ENCODE peak calls at places on chromosomes 13 and 19, in seven cellular contexts. One of them, this sample, is unnamed.

GRCh38 chr13:102769679-102770078 is 3.9 kb downstream of the TEX30 start:
- DNase-seq in stimulated activated CD4-positive, alpha-beta T cell treated with anti-CD3 and anti-CD28 coated beads, Interleukin-2, amount 100 ng/mL, for 48 hours: no peak
- DNase-seq in activated naive CD8-positive, alpha-beta T cell treated with anti-CD3 and anti-CD28 coated beads, Interleukin-2, amount 50 U/mL, for 24 hours: no peak
- DNase-seq in NCI-H2029 treated with DMSO at 0.1 percent for 48 hours: no peak
- DNase-seq in pancreas: no peak
- DNase-seq in A549: no peak
- DNase-seq in stimulated activated CD8-positive, alpha-beta memory T cell treated with anti-CD3 and anti-CD28 coated beads, Interleukin-12 subunit alpha, Interleukin-12 subunit beta, amount 100 ng/mL, for 4 hours: no peak
- DNase-seq in this sample: no peak

GRCh38 chr19:5260381-5260967 is 80.1 kb downstream of the PTPRS start:
- DNase-seq in stimulated activated CD4-positive, alpha-beta T cell treated with anti-CD3 and anti-CD28 coated beads, Interleukin-2, amount 100 ng/mL, for 48 hours: no peak
- DNase-seq in activated naive CD8-positive, alpha-beta T cell treated with anti-CD3 and anti-CD28 coated beads, Interleukin-2, amount 50 U/mL, for 24 hours: no peak
- DNase-seq in NCI-H2029 treated with DMSO at 0.1 percent for 48 hours: no peak
- DNase-seq in pancreas: no peak
- DNase-seq in A549: no peak
- DNase-seq in stimulated activated CD8-positive, alpha-beta memory T cell treated with anti-CD3 and anti-CD28 coated beads, Interleukin-12 subunit alpha, Interleukin-12 subunit beta, amount 100 ng/mL, for 4 hours: no peak
- DNase-seq in this sample: no peak

GRCh38 chr13:48437381-48437780 is 24.5 kb upstream of the LPAR6 start:
- DNase-seq in stimulated activated CD4-positive, alpha-beta T cell treated with anti-CD3 and anti-CD28 coated beads, Interleukin-2, amount 100 ng/mL, for 48 hours: no peak
- DNase-seq in activated naive CD8-positive, alpha-beta T cell treated with anti-CD3 and anti-CD28 coated beads, Interleukin-2, amount 50 U/mL, for 24 hours: no peak
- DNase-seq in NCI-H2029 treated with DMSO at 0.1 percent for 48 hours: no peak
- DNase-seq in pancreas: no peak
- DNase-seq in A549: no peak
- DNase-seq in stimulated activated CD8-positive, alpha-beta memory T cell treated with anti-CD3 and anti-CD28 coated beads, Interleukin-12 subunit alpha, Interleukin-12 subunit beta, amount 100 ng/mL, for 4 hours: no peak
- DNase-seq in this sample: no peak

GRCh38 chr19:18339703-18340102 is 695 bp upstream of the PGPEP1 start:
- DNase-seq in stimulated activated CD4-positive, alpha-beta T cell treated with anti-CD3 and anti-CD28 coated beads, Interleukin-2, amount 100 ng/mL, for 48 hours: no peak
- DNase-seq in activated naive CD8-positive, alpha-beta T cell treated with anti-CD3 and anti-CD28 coated beads, Interleukin-2, amount 50 U/mL, for 24 hours: no peak
- DNase-seq in NCI-H2029 treated with DMSO at 0.1 percent for 48 hours: no peak
- DNase-seq in pancreas: no peak
- DNase-seq in A549: peak
- DNase-seq in stimulated activated CD8-positive, alpha-beta memory T cell treated with anti-CD3 and anti-CD28 coated beads, Interleukin-12 subunit alpha, Interleukin-12 subunit beta, amount 100 ng/mL, for 4 hours: no peak
- DNase-seq in this sample: no peak

GRCh38 chr19:17683078-17683477 is 5.1 kb downstream of the UNC13A start:
- DNase-seq in stimulated activated CD4-positive, alpha-beta T cell treated with anti-CD3 and anti-CD28 coated beads, Interleukin-2, amount 100 ng/mL, for 48 hours: no peak
- DNase-seq in activated naive CD8-positive, alpha-beta T cell treated with anti-CD3 and anti-CD28 coated beads, Interleukin-2, amount 50 U/mL, for 24 hours: no peak
- DNase-seq in NCI-H2029 treated with DMSO at 0.1 percent for 48 hours: no peak
- DNase-seq in pancreas: no peak
- DNase-seq in A549: no peak
- DNase-seq in stimulated activated CD8-positive, alpha-beta memory T cell treated with anti-CD3 and anti-CD28 coated beads, Interleukin-12 subunit alpha, Interleukin-12 subunit beta, amount 100 ng/mL, for 4 hours: no peak
- DNase-seq in this sample: no peak

GRCh38 chr13:33611016-33611805 is 206.7 kb upstream of the RFC3 start:
- DNase-seq in stimulated activated CD4-positive, alpha-beta T cell treated with anti-CD3 and anti-CD28 coated beads, Interleukin-2, amount 100 ng/mL, for 48 hours: no peak
- DNase-seq in activated naive CD8-positive, alpha-beta T cell treated with anti-CD3 and anti-CD28 coated beads, Interleukin-2, amount 50 U/mL, for 24 hours: no peak
- DNase-seq in NCI-H2029 treated with DMSO at 0.1 percent for 48 hours: peak
- DNase-seq in pancreas: peak
- DNase-seq in A549: no peak
- DNase-seq in stimulated activated CD8-positive, alpha-beta memory T cell treated with anti-CD3 and anti-CD28 coated beads, Interleukin-12 subunit alpha, Interleukin-12 subunit beta, amount 100 ng/mL, for 4 hours: no peak
- DNase-seq in this sample: no peak

GRCh38 chr19:12867120-12868099 is 13.8 kb downstream of the DNASE2 start:
- DNase-seq in stimulated activated CD4-positive, alpha-beta T cell treated with anti-CD3 and anti-CD28 coated beads, Interleukin-2, amount 100 ng/mL, for 48 hours: peak
- DNase-seq in activated naive CD8-positive, alpha-beta T cell treated with anti-CD3 and anti-CD28 coated beads, Interleukin-2, amount 50 U/mL, for 24 hours: peak
- DNase-seq in NCI-H2029 treated with DMSO at 0.1 percent for 48 hours: peak
- DNase-seq in pancreas: peak
- DNase-seq in A549: no peak
- DNase-seq in stimulated activated CD8-positive, alpha-beta memory T cell treated with anti-CD3 and anti-CD28 coated beads, Interleukin-12 subunit alpha, Interleukin-12 subunit beta, amount 100 ng/mL, for 4 hours: peak
- DNase-seq in this sample: peak

GRCh38 chr19:8444677-8445487 is at the start of gene HNRNPM:
- DNase-seq in stimulated activated CD4-positive, alpha-beta T cell treated with anti-CD3 and anti-CD28 coated beads, Interleukin-2, amount 100 ng/mL, for 48 hours: peak
- DNase-seq in activated naive CD8-positive, alpha-beta T cell treated with anti-CD3 and anti-CD28 coated beads, Interleukin-2, amount 50 U/mL, for 24 hours: peak
- DNase-seq in NCI-H2029 treated with DMSO at 0.1 percent for 48 hours: peak
- DNase-seq in pancreas: peak
- DNase-seq in A549: peak
- DNase-seq in stimulated activated CD8-positive, alpha-beta memory T cell treated with anti-CD3 and anti-CD28 coated beads, Interleukin-12 subunit alpha, Interleukin-12 subunit beta, amount 100 ng/mL, for 4 hours: peak
- DNase-seq in this sample: peak

GRCh38 chr13:101880581-101880980 is 428.1 kb downstream of the ITGBL1 start:
- DNase-seq in stimulated activated CD4-positive, alpha-beta T cell treated with anti-CD3 and anti-CD28 coated beads, Interleukin-2, amount 100 ng/mL, for 48 hours: no peak
- DNase-seq in activated naive CD8-positive, alpha-beta T cell treated with anti-CD3 and anti-CD28 coated beads, Interleukin-2, amount 50 U/mL, for 24 hours: no peak
- DNase-seq in NCI-H2029 treated with DMSO at 0.1 percent for 48 hours: no peak
- DNase-seq in pancreas: no peak
- DNase-seq in A549: no peak
- DNase-seq in stimulated activated CD8-positive, alpha-beta memory T cell treated with anti-CD3 and anti-CD28 coated beads, Interleukin-12 subunit alpha, Interleukin-12 subunit beta, amount 100 ng/mL, for 4 hours: no peak
- DNase-seq in this sample: no peak

GRCh38 chr19:15022752-15023151 is 26.5 kb upstream of the CASP14 start:
- DNase-seq in stimulated activated CD4-positive, alpha-beta T cell treated with anti-CD3 and anti-CD28 coated beads, Interleukin-2, amount 100 ng/mL, for 48 hours: no peak
- DNase-seq in activated naive CD8-positive, alpha-beta T cell treated with anti-CD3 and anti-CD28 coated beads, Interleukin-2, amount 50 U/mL, for 24 hours: no peak
- DNase-seq in NCI-H2029 treated with DMSO at 0.1 percent for 48 hours: no peak
- DNase-seq in pancreas: peak
- DNase-seq in A549: no peak
- DNase-seq in stimulated activated CD8-positive, alpha-beta memory T cell treated with anti-CD3 and anti-CD28 coated beads, Interleukin-12 subunit alpha, Interleukin-12 subunit beta, amount 100 ng/mL, for 4 hours: no peak
- DNase-seq in this sample: no peak

GRCh38 chr13:113029487-113030258 is 60.7 kb downstream of the MCF2L start:
- DNase-seq in stimulated activated CD4-positive, alpha-beta T cell treated with anti-CD3 and anti-CD28 coated beads, Interleukin-2, amount 100 ng/mL, for 48 hours: peak
- DNase-seq in activated naive CD8-positive, alpha-beta T cell treated with anti-CD3 and anti-CD28 coated beads, Interleukin-2, amount 50 U/mL, for 24 hours: peak
- DNase-seq in NCI-H2029 treated with DMSO at 0.1 percent for 48 hours: no peak
- DNase-seq in pancreas: no peak
- DNase-seq in A549: peak
- DNase-seq in stimulated activated CD8-positive, alpha-beta memory T cell treated with anti-CD3 and anti-CD28 coated beads, Interleukin-12 subunit alpha, Interleukin-12 subunit beta, amount 100 ng/mL, for 4 hours: peak
- DNase-seq in this sample: peak

GRCh38 chr13:26476111-26476743 is 81.3 kb upstream of the WASF3 start:
- DNase-seq in stimulated activated CD4-positive, alpha-beta T cell treated with anti-CD3 and anti-CD28 coated beads, Interleukin-2, amount 100 ng/mL, for 48 hours: peak
- DNase-seq in activated naive CD8-positive, alpha-beta T cell treated with anti-CD3 and anti-CD28 coated beads, Interleukin-2, amount 50 U/mL, for 24 hours: peak
- DNase-seq in NCI-H2029 treated with DMSO at 0.1 percent for 48 hours: no peak
- DNase-seq in pancreas: no peak
- DNase-seq in A549: no peak
- DNase-seq in stimulated activated CD8-positive, alpha-beta memory T cell treated with anti-CD3 and anti-CD28 coated beads, Interleukin-12 subunit alpha, Interleukin-12 subunit beta, amount 100 ng/mL, for 4 hours: no peak
- DNase-seq in this sample: no peak

GRCh38 chr19:36009220-36009619 is 607 bp upstream of the SYNE4 start:
- DNase-seq in stimulated activated CD4-positive, alpha-beta T cell treated with anti-CD3 and anti-CD28 coated beads, Interleukin-2, amount 100 ng/mL, for 48 hours: peak
- DNase-seq in activated naive CD8-positive, alpha-beta T cell treated with anti-CD3 and anti-CD28 coated beads, Interleukin-2, amount 50 U/mL, for 24 hours: peak
- DNase-seq in NCI-H2029 treated with DMSO at 0.1 percent for 48 hours: peak
- DNase-seq in pancreas: no peak
- DNase-seq in A549: peak
- DNase-seq in stimulated activated CD8-positive, alpha-beta memory T cell treated with anti-CD3 and anti-CD28 coated beads, Interleukin-12 subunit alpha, Interleukin-12 subunit beta, amount 100 ng/mL, for 4 hours: no peak
- DNase-seq in this sample: no peak

GRCh38 chr19:40322951-40323615 is 25.1 kb downstream of the C19orf47 start:
- DNase-seq in stimulated activated CD4-positive, alpha-beta T cell treated with anti-CD3 and anti-CD28 coated beads, Interleukin-2, amount 100 ng/mL, for 48 hours: no peak
- DNase-seq in activated naive CD8-positive, alpha-beta T cell treated with anti-CD3 and anti-CD28 coated beads, Interleukin-2, amount 50 U/mL, for 24 hours: no peak
- DNase-seq in NCI-H2029 treated with DMSO at 0.1 percent for 48 hours: no peak
- DNase-seq in pancreas: no peak
- DNase-seq in A549: no peak
- DNase-seq in stimulated activated CD8-positive, alpha-beta memory T cell treated with anti-CD3 and anti-CD28 coated beads, Interleukin-12 subunit alpha, Interleukin-12 subunit beta, amount 100 ng/mL, for 4 hours: no peak
- DNase-seq in this sample: no peak

GRCh38 chr13:40406405-40407138 is 259.9 kb downstream of the FOXO1 start:
- DNase-seq in stimulated activated CD4-positive, alpha-beta T cell treated with anti-CD3 and anti-CD28 coated beads, Interleukin-2, amount 100 ng/mL, for 48 hours: no peak
- DNase-seq in activated naive CD8-positive, alpha-beta T cell treated with anti-CD3 and anti-CD28 coated beads, Interleukin-2, amount 50 U/mL, for 24 hours: no peak
- DNase-seq in NCI-H2029 treated with DMSO at 0.1 percent for 48 hours: no peak
- DNase-seq in pancreas: no peak
- DNase-seq in A549: peak
- DNase-seq in stimulated activated CD8-positive, alpha-beta memory T cell treated with anti-CD3 and anti-CD28 coated beads, Interleukin-12 subunit alpha, Interleukin-12 subunit beta, amount 100 ng/mL, for 4 hours: no peak
- DNase-seq in this sample: no peak

GRCh38 chr13:77701305-77701704 is 3.8 kb downstream of the SLAIN1 start:
- DNase-seq in stimulated activated CD4-positive, alpha-beta T cell treated with anti-CD3 and anti-CD28 coated beads, Interleukin-2, amount 100 ng/mL, for 48 hours: no peak
- DNase-seq in activated naive CD8-positive, alpha-beta T cell treated with anti-CD3 and anti-CD28 coated beads, Interleukin-2, amount 50 U/mL, for 24 hours: no peak
- DNase-seq in NCI-H2029 treated with DMSO at 0.1 percent for 48 hours: no peak
- DNase-seq in pancreas: no peak
- DNase-seq in A549: no peak
- DNase-seq in stimulated activated CD8-positive, alpha-beta memory T cell treated with anti-CD3 and anti-CD28 coated beads, Interleukin-12 subunit alpha, Interleukin-12 subunit beta, amount 100 ng/mL, for 4 hours: no peak
- DNase-seq in this sample: no peak

GRCh38 chr19:36745870-36746269 is 26.7 kb downstream of the ZNF850 start:
- DNase-seq in stimulated activated CD4-positive, alpha-beta T cell treated with anti-CD3 and anti-CD28 coated beads, Interleukin-2, amount 100 ng/mL, for 48 hours: no peak
- DNase-seq in activated naive CD8-positive, alpha-beta T cell treated with anti-CD3 and anti-CD28 coated beads, Interleukin-2, amount 50 U/mL, for 24 hours: no peak
- DNase-seq in NCI-H2029 treated with DMSO at 0.1 percent for 48 hours: no peak
- DNase-seq in pancreas: no peak
- DNase-seq in A549: no peak
- DNase-seq in stimulated activated CD8-positive, alpha-beta memory T cell treated with anti-CD3 and anti-CD28 coated beads, Interleukin-12 subunit alpha, Interleukin-12 subunit beta, amount 100 ng/mL, for 4 hours: no peak
- DNase-seq in this sample: no peak

GRCh38 chr19:5183616-5184015 is 157.0 kb downstream of the PTPRS start:
- DNase-seq in stimulated activated CD4-positive, alpha-beta T cell treated with anti-CD3 and anti-CD28 coated beads, Interleukin-2, amount 100 ng/mL, for 48 hours: no peak
- DNase-seq in activated naive CD8-positive, alpha-beta T cell treated with anti-CD3 and anti-CD28 coated beads, Interleukin-2, amount 50 U/mL, for 24 hours: no peak
- DNase-seq in NCI-H2029 treated with DMSO at 0.1 percent for 48 hours: no peak
- DNase-seq in pancreas: no peak
- DNase-seq in A549: no peak
- DNase-seq in stimulated activated CD8-positive, alpha-beta memory T cell treated with anti-CD3 and anti-CD28 coated beads, Interleukin-12 subunit alpha, Interleukin-12 subunit beta, amount 100 ng/mL, for 4 hours: no peak
- DNase-seq in this sample: no peak

GRCh38 chr13:77465595-77466195 is 69.8 kb upstream of the SCEL start:
- DNase-seq in stimulated activated CD4-positive, alpha-beta T cell treated with anti-CD3 and anti-CD28 coated beads, Interleukin-2, amount 100 ng/mL, for 48 hours: no peak
- DNase-seq in activated naive CD8-positive, alpha-beta T cell treated with anti-CD3 and anti-CD28 coated beads, Interleukin-2, amount 50 U/mL, for 24 hours: no peak
- DNase-seq in NCI-H2029 treated with DMSO at 0.1 percent for 48 hours: no peak
- DNase-seq in pancreas: no peak
- DNase-seq in A549: no peak
- DNase-seq in stimulated activated CD8-positive, alpha-beta memory T cell treated with anti-CD3 and anti-CD28 coated beads, Interleukin-12 subunit alpha, Interleukin-12 subunit beta, amount 100 ng/mL, for 4 hours: no peak
- DNase-seq in this sample: no peak

GRCh38 chr19:30253581-30253996 is 118.6 kb upstream of the ZNF536 start:
- DNase-seq in stimulated activated CD4-positive, alpha-beta T cell treated with anti-CD3 and anti-CD28 coated beads, Interleukin-2, amount 100 ng/mL, for 48 hours: no peak
- DNase-seq in activated naive CD8-positive, alpha-beta T cell treated with anti-CD3 and anti-CD28 coated beads, Interleukin-2, amount 50 U/mL, for 24 hours: no peak
- DNase-seq in NCI-H2029 treated with DMSO at 0.1 percent for 48 hours: no peak
- DNase-seq in pancreas: no peak
- DNase-seq in A549: no peak
- DNase-seq in stimulated activated CD8-positive, alpha-beta memory T cell treated with anti-CD3 and anti-CD28 coated beads, Interleukin-12 subunit alpha, Interleukin-12 subunit beta, amount 100 ng/mL, for 4 hours: no peak
- DNase-seq in this sample: no peak

GRCh38 chr13:37985281-37985680 is 115.7 kb upstream of the TRPC4 start:
- DNase-seq in stimulated activated CD4-positive, alpha-beta T cell treated with anti-CD3 and anti-CD28 coated beads, Interleukin-2, amount 100 ng/mL, for 48 hours: no peak
- DNase-seq in activated naive CD8-positive, alpha-beta T cell treated with anti-CD3 and anti-CD28 coated beads, Interleukin-2, amount 50 U/mL, for 24 hours: no peak
- DNase-seq in NCI-H2029 treated with DMSO at 0.1 percent for 48 hours: no peak
- DNase-seq in pancreas: no peak
- DNase-seq in A549: no peak
- DNase-seq in stimulated activated CD8-positive, alpha-beta memory T cell treated with anti-CD3 and anti-CD28 coated beads, Interleukin-12 subunit alpha, Interleukin-12 subunit beta, amount 100 ng/mL, for 4 hours: no peak
- DNase-seq in this sample: no peak

GRCh38 chr13:40319699-40320586 is 346.5 kb downstream of the FOXO1 start:
- DNase-seq in stimulated activated CD4-positive, alpha-beta T cell treated with anti-CD3 and anti-CD28 coated beads, Interleukin-2, amount 100 ng/mL, for 48 hours: no peak
- DNase-seq in activated naive CD8-positive, alpha-beta T cell treated with anti-CD3 and anti-CD28 coated beads, Interleukin-2, amount 50 U/mL, for 24 hours: no peak
- DNase-seq in NCI-H2029 treated with DMSO at 0.1 percent for 48 hours: no peak
- DNase-seq in pancreas: no peak
- DNase-seq in A549: no peak
- DNase-seq in stimulated activated CD8-positive, alpha-beta memory T cell treated with anti-CD3 and anti-CD28 coated beads, Interleukin-12 subunit alpha, Interleukin-12 subunit beta, amount 100 ng/mL, for 4 hours: no peak
- DNase-seq in this sample: no peak

GRCh38 chr19:2356036-2356646 is 3.9 kb upstream of the TMPRSS9 start:
- DNase-seq in stimulated activated CD4-positive, alpha-beta T cell treated with anti-CD3 and anti-CD28 coated beads, Interleukin-2, amount 100 ng/mL, for 48 hours: no peak
- DNase-seq in activated naive CD8-positive, alpha-beta T cell treated with anti-CD3 and anti-CD28 coated beads, Interleukin-2, amount 50 U/mL, for 24 hours: no peak
- DNase-seq in NCI-H2029 treated with DMSO at 0.1 percent for 48 hours: no peak
- DNase-seq in pancreas: no peak
- DNase-seq in A549: no peak
- DNase-seq in stimulated activated CD8-positive, alpha-beta memory T cell treated with anti-CD3 and anti-CD28 coated beads, Interleukin-12 subunit alpha, Interleukin-12 subunit beta, amount 100 ng/mL, for 4 hours: no peak
- DNase-seq in this sample: no peak

GRCh38 chr13:108915095-108915633 is 285.8 kb downstream of the MYO16 start:
- DNase-seq in stimulated activated CD4-positive, alpha-beta T cell treated with anti-CD3 and anti-CD28 coated beads, Interleukin-2, amount 100 ng/mL, for 48 hours: no peak
- DNase-seq in activated naive CD8-positive, alpha-beta T cell treated with anti-CD3 and anti-CD28 coated beads, Interleukin-2, amount 50 U/mL, for 24 hours: no peak
- DNase-seq in NCI-H2029 treated with DMSO at 0.1 percent for 48 hours: peak
- DNase-seq in pancreas: no peak
- DNase-seq in A549: no peak
- DNase-seq in stimulated activated CD8-positive, alpha-beta memory T cell treated with anti-CD3 and anti-CD28 coated beads, Interleukin-12 subunit alpha, Interleukin-12 subunit beta, amount 100 ng/mL, for 4 hours: no peak
- DNase-seq in this sample: no peak

GRCh38 chr19:35558400-35559280 is 4.8 kb downstream of the ATP4A start:
- DNase-seq in stimulated activated CD4-positive, alpha-beta T cell treated with anti-CD3 and anti-CD28 coated beads, Interleukin-2, amount 100 ng/mL, for 48 hours: no peak
- DNase-seq in activated naive CD8-positive, alpha-beta T cell treated with anti-CD3 and anti-CD28 coated beads, Interleukin-2, amount 50 U/mL, for 24 hours: no peak
- DNase-seq in NCI-H2029 treated with DMSO at 0.1 percent for 48 hours: no peak
- DNase-seq in pancreas: no peak
- DNase-seq in A549: no peak
- DNase-seq in stimulated activated CD8-positive, alpha-beta memory T cell treated with anti-CD3 and anti-CD28 coated beads, Interleukin-12 subunit alpha, Interleukin-12 subunit beta, amount 100 ng/mL, for 4 hours: no peak
- DNase-seq in this sample: no peak

GRCh38 chr13:102608944-102609343 is 12.2 kb downstream of the TPP2 start:
- DNase-seq in stimulated activated CD4-positive, alpha-beta T cell treated with anti-CD3 and anti-CD28 coated beads, Interleukin-2, amount 100 ng/mL, for 48 hours: no peak
- DNase-seq in activated naive CD8-positive, alpha-beta T cell treated with anti-CD3 and anti-CD28 coated beads, Interleukin-2, amount 50 U/mL, for 24 hours: no peak
- DNase-seq in NCI-H2029 treated with DMSO at 0.1 percent for 48 hours: no peak
- DNase-seq in pancreas: no peak
- DNase-seq in A549: no peak
- DNase-seq in stimulated activated CD8-positive, alpha-beta memory T cell treated with anti-CD3 and anti-CD28 coated beads, Interleukin-12 subunit alpha, Interleukin-12 subunit beta, amount 100 ng/mL, for 4 hours: no peak
- DNase-seq in this sample: no peak

GRCh38 chr19:36103842-36104552 is 6.9 kb upstream of the OVOL3 start:
- DNase-seq in stimulated activated CD4-positive, alpha-beta T cell treated with anti-CD3 and anti-CD28 coated beads, Interleukin-2, amount 100 ng/mL, for 48 hours: no peak
- DNase-seq in activated naive CD8-positive, alpha-beta T cell treated with anti-CD3 and anti-CD28 coated beads, Interleukin-2, amount 50 U/mL, for 24 hours: no peak
- DNase-seq in NCI-H2029 treated with DMSO at 0.1 percent for 48 hours: no peak
- DNase-seq in pancreas: no peak
- DNase-seq in A549: no peak
- DNase-seq in stimulated activated CD8-positive, alpha-beta memory T cell treated with anti-CD3 and anti-CD28 coated beads, Interleukin-12 subunit alpha, Interleukin-12 subunit beta, amount 100 ng/mL, for 4 hours: no peak
- DNase-seq in this sample: no peak

This sample was measured in DND-41.